ENCODE peak calls at places on chromosomes 2 and 18, in five cellular contexts. One of them, this sample, is unnamed.
A peak's percentile ranks its signal among the peaks of the same experiment; 100 is the strongest.

GRCh38 chr2:224971214-224971613 is 71.1 kb downstream of the DOCK10 start:
- DNase-seq in brain pericyte: no peak
- DNase-seq in fibroblast of mammary gland: no peak
- DNase-seq in anterior cingulate cortex: no peak
- DNase-seq in endodermal cell: peak; percentile 75
- DNase-seq in this sample: no peak

GRCh38 chr2:71578665-71579371 is 125.5 kb downstream of the DYSF start:
- DNase-seq in endodermal cell: no peak
- DNase-seq in brain pericyte: no peak
- DNase-seq in fibroblast of mammary gland: peak; percentile 40
- DNase-seq in anterior cingulate cortex: peak; percentile 85
- DNase-seq in this sample: peak; percentile 67

GRCh38 chr2:69385443-69386151 is 1.4 kb downstream of the GFPT1 start:
- DNase-seq in endodermal cell: no peak
- DNase-seq in anterior cingulate cortex: no peak
- DNase-seq in brain pericyte: no peak
- DNase-seq in fibroblast of mammary gland: peak; percentile 37
- DNase-seq in this sample: no peak

GRCh38 chr18:8890957-8891464 is 185.7 kb downstream of the MTCL1 start:
- DNase-seq in endodermal cell: peak; percentile 80
- DNase-seq in anterior cingulate cortex: no peak
- DNase-seq in fibroblast of mammary gland: peak; percentile 94
- DNase-seq in brain pericyte: no peak
- DNase-seq in this sample: no peak

GRCh38 chr2:30927561-30928075 is 120.4 kb upstream of the CAPN13 start:
- DNase-seq in fibroblast of mammary gland: no peak
- DNase-seq in endodermal cell: no peak
- DNase-seq in brain pericyte: no peak
- DNase-seq in anterior cingulate cortex: no peak
- DNase-seq in this sample: no peak

GRCh38 chr2:120590841-120591240 is 144.8 kb upstream of the GLI2 start:
- DNase-seq in endodermal cell: no peak
- DNase-seq in brain pericyte: no peak
- DNase-seq in fibroblast of mammary gland: no peak
- DNase-seq in anterior cingulate cortex: no peak
- DNase-seq in this sample: no peak

GRCh38 chr2:170587117-170587516 is 128.0 kb upstream of the SP5 start:
- DNase-seq in brain pericyte: no peak
- DNase-seq in anterior cingulate cortex: no peak
- DNase-seq in fibroblast of mammary gland: no peak
- DNase-seq in endodermal cell: no peak
- DNase-seq in this sample: no peak

GRCh38 chr2:44930274-44930826 is 11.2 kb upstream of the SIX3 start:
- DNase-seq in anterior cingulate cortex: no peak
- DNase-seq in brain pericyte: no peak
- DNase-seq in fibroblast of mammary gland: no peak
- DNase-seq in endodermal cell: peak; percentile 84
- DNase-seq in this sample: no peak

GRCh38 chr2:201680743-201681142 is 17.7 kb downstream of the MPP4 start:
- DNase-seq in endodermal cell: peak; percentile 90
- DNase-seq in anterior cingulate cortex: no peak
- DNase-seq in fibroblast of mammary gland: peak; percentile 21
- DNase-seq in brain pericyte: no peak
- DNase-seq in this sample: no peak

GRCh38 chr2:190477563-190478454 is 56.7 kb downstream of the NEMP2 start:
- DNase-seq in endodermal cell: no peak
- DNase-seq in fibroblast of mammary gland: no peak
- DNase-seq in anterior cingulate cortex: peak; percentile 62
- DNase-seq in brain pericyte: no peak
- DNase-seq in this sample: peak; percentile 24

GRCh38 chr2:30714811-30715709 is 92.2 kb downstream of the CAPN13 start:
- DNase-seq in anterior cingulate cortex: no peak
- DNase-seq in fibroblast of mammary gland: peak; percentile 19
- DNase-seq in brain pericyte: no peak
- DNase-seq in endodermal cell: peak; percentile 48
- DNase-seq in this sample: no peak

GRCh38 chr18:9209230-9209629 is 72.6 kb downstream of the ANKRD12 start:
- DNase-seq in anterior cingulate cortex: no peak
- DNase-seq in endodermal cell: no peak
- DNase-seq in fibroblast of mammary gland: no peak
- DNase-seq in brain pericyte: no peak
- DNase-seq in this sample: no peak

GRCh38 chr2:40432916-40433315 is 19.0 kb downstream of the SLC8A1 start:
- DNase-seq in fibroblast of mammary gland: no peak
- DNase-seq in anterior cingulate cortex: no peak
- DNase-seq in brain pericyte: no peak
- DNase-seq in endodermal cell: no peak
- DNase-seq in this sample: no peak

GRCh38 chr2:241982711-241983570 is 113.4 kb downstream of the RTP5 start:
- DNase-seq in brain pericyte: no peak
- DNase-seq in endodermal cell: peak; percentile 23
- DNase-seq in fibroblast of mammary gland: no peak
- DNase-seq in anterior cingulate cortex: no peak
- DNase-seq in this sample: no peak

GRCh38 chr2:127115471-127116199 is 8.7 kb upstream of the BIN1 start:
- DNase-seq in endodermal cell: no peak
- DNase-seq in fibroblast of mammary gland: no peak
- DNase-seq in brain pericyte: no peak
- DNase-seq in anterior cingulate cortex: no peak
- DNase-seq in this sample: no peak

GRCh38 chr2:231308631-231309414 is 86.7 kb upstream of the B3GNT7 start:
- DNase-seq in endodermal cell: no peak
- DNase-seq in anterior cingulate cortex: no peak
- DNase-seq in brain pericyte: no peak
- DNase-seq in fibroblast of mammary gland: peak; percentile 40
- DNase-seq in this sample: peak; percentile 38

GRCh38 chr2:137705296-137705695 is 259.0 kb upstream of the HNMT start:
- DNase-seq in endodermal cell: no peak
- DNase-seq in fibroblast of mammary gland: no peak
- DNase-seq in anterior cingulate cortex: no peak
- DNase-seq in brain pericyte: no peak
- DNase-seq in this sample: no peak

GRCh38 chr2:190180313-190181065 is 118.0 kb upstream of the MSTN start:
- DNase-seq in brain pericyte: no peak
- DNase-seq in fibroblast of mammary gland: peak; percentile 29
- DNase-seq in anterior cingulate cortex: peak; percentile 64
- DNase-seq in endodermal cell: peak; percentile 94
- DNase-seq in this sample: peak; percentile 46

GRCh38 chr2:205892141-205893064 is 193.6 kb downstream of the INO80D start:
- DNase-seq in anterior cingulate cortex: no peak
- DNase-seq in brain pericyte: no peak
- DNase-seq in endodermal cell: no peak
- DNase-seq in fibroblast of mammary gland: no peak
- DNase-seq in this sample: peak; percentile 5

GRCh38 chr2:136116111-136116812 is 1.7 kb downstream of the CXCR4 start:
- DNase-seq in brain pericyte: no peak
- DNase-seq in anterior cingulate cortex: no peak
- DNase-seq in endodermal cell: peak; percentile 74
- DNase-seq in fibroblast of mammary gland: no peak
- DNase-seq in this sample: no peak

GRCh38 chr18:31275722-31276463 is 42.1 kb upstream of the DSG1 start:
- DNase-seq in anterior cingulate cortex: no peak
- DNase-seq in fibroblast of mammary gland: peak; percentile 7
- DNase-seq in brain pericyte: no peak
- DNase-seq in endodermal cell: no peak
- DNase-seq in this sample: no peak

GRCh38 chr2:168237741-168238140 is 9.7 kb downstream of the STK39 start:
- DNase-seq in anterior cingulate cortex: no peak
- DNase-seq in endodermal cell: no peak
- DNase-seq in brain pericyte: no peak
- DNase-seq in fibroblast of mammary gland: no peak
- DNase-seq in this sample: no peak

GRCh38 chr2:240499309-240500301 is 58.2 kb downstream of the ANKMY1 start:
- DNase-seq in brain pericyte: no peak
- DNase-seq in anterior cingulate cortex: no peak
- DNase-seq in fibroblast of mammary gland: no peak
- DNase-seq in endodermal cell: peak; percentile 39
- DNase-seq in this sample: no peak

GRCh38 chr2:242029422-242030225 is 160.1 kb downstream of the RTP5 start:
- DNase-seq in endodermal cell: peak; percentile 27
- DNase-seq in brain pericyte: no peak
- DNase-seq in fibroblast of mammary gland: no peak
- DNase-seq in anterior cingulate cortex: no peak
- DNase-seq in this sample: no peak

GRCh38 chr2:150376627-150377335 is 110.7 kb downstream of the RND3 start:
- DNase-seq in fibroblast of mammary gland: peak; percentile 51
- DNase-seq in anterior cingulate cortex: no peak
- DNase-seq in brain pericyte: peak; percentile 26
- DNase-seq in endodermal cell: no peak
- DNase-seq in this sample: no peak

GRCh38 chr2:50636462-50636861 is 395.5 kb downstream of the NRXN1 start:
- DNase-seq in fibroblast of mammary gland: no peak
- DNase-seq in brain pericyte: no peak
- DNase-seq in endodermal cell: no peak
- DNase-seq in anterior cingulate cortex: no peak
- DNase-seq in this sample: no peak

GRCh38 chr2:74735544-74735943 is 81.5 kb downstream of the SEMA4F start:
- DNase-seq in anterior cingulate cortex: no peak
- DNase-seq in fibroblast of mammary gland: no peak
- DNase-seq in endodermal cell: no peak
- DNase-seq in brain pericyte: no peak
- DNase-seq in this sample: no peak

GRCh38 chr2:209648714-209649113 is 122.9 kb upstream of the UNC80 start:
- DNase-seq in endodermal cell: no peak
- DNase-seq in brain pericyte: no peak
- DNase-seq in anterior cingulate cortex: no peak
- DNase-seq in fibroblast of mammary gland: peak; percentile 53
- DNase-seq in this sample: no peak

GRCh38 chr2:138245309-138245708 is 256.3 kb upstream of the SPOPL start:
- DNase-seq in fibroblast of mammary gland: no peak
- DNase-seq in brain pericyte: no peak
- DNase-seq in anterior cingulate cortex: no peak
- DNase-seq in endodermal cell: no peak
- DNase-seq in this sample: no peak